ENCODE peak calls at places on chromosomes 12 and 14, in six cellular contexts. J is HCT116, X is H1, K is GM12878, Q is K562, C is HepG2. Y is an unnamed sample.
A peak's percentile ranks its signal among the peaks of the same experiment; 100 is the strongest.

GRCh38 chr14:77302926-77303325 is 17.8 kb downstream of the POMT2 start:
- DNase-seq in J (peak; percentile 65), X (no peak), K (no peak), Q (peak; percentile 14), C (peak; percentile 90), Y (no peak)

GRCh38 chr12:97169922-97170321 is 262.9 kb downstream of the NEDD1 start:
- DNase-seq in J (no peak), X (no peak), K (no peak), Q (no peak), C (no peak), Y (no peak)

GRCh38 chr12:5172886-5173285 is 129.2 kb downstream of the KCNA5 start:
- DNase-seq in J (no peak), X (no peak), K (no peak), Q (no peak), C (no peak), Y (no peak)

GRCh38 chr12:68451261-68452091 is 119.3 kb upstream of the MDM1 start:
- DNase-seq in J (no peak), X (no peak), K (peak; percentile 88), Q (peak; percentile 24), C (no peak), Y (no peak)

GRCh38 chr12:388547-389137 is 478 bp downstream of the KDM5A start:
- DNase-seq in J (no peak), X (no peak), K (no peak), Q (no peak), C (no peak), Y (peak; percentile 27)

GRCh38 chr12:14399871-14400270 is 34.4 kb downstream of the ATF7IP start:
- DNase-seq in J (no peak), X (no peak), K (no peak), Q (no peak), C (no peak), Y (no peak)

GRCh38 chr12:47317182-47317915 is 237.6 kb upstream of the AMIGO2 start:
- DNase-seq in J (no peak), X (no peak), K (no peak), Q (no peak), C (no peak), Y (no peak)

GRCh38 chr12:26056335-26056734 is 68.5 kb downstream of the BHLHE41 start:
- DNase-seq in J (peak; percentile 13), X (no peak), K (no peak), Q (no peak), C (no peak), Y (no peak)

GRCh38 chr14:51929920-51930682 is 59.2 kb upstream of the RTRAF start:
- DNase-seq in J (no peak), X (no peak), K (no peak), Q (no peak), C (no peak), Y (no peak)

GRCh38 chr12:132672678-132673077 is 14.5 kb downstream of the POLE start:
- DNase-seq in J (no peak), X (no peak), K (no peak), Q (no peak), C (no peak), Y (no peak)

GRCh38 chr12:113416091-113416754 is 6.0 kb upstream of the SDSL start:
- DNase-seq in J (no peak), X (no peak), K (no peak), Q (peak; percentile 56), C (no peak), Y (no peak)

GRCh38 chr12:4535871-4536270 is 2.8 kb upstream of the RAD51AP1 start:
- DNase-seq in J (no peak), X (no peak), K (no peak), Q (no peak), C (no peak), Y (no peak)

GRCh38 chr12:6792522-6793201 is 3.3 kb downstream of the CD4 start:
- DNase-seq in J (no peak), X (no peak), K (no peak), Q (no peak), C (peak; percentile 87), Y (no peak)

GRCh38 chr12:18283776-18284175 is 22.5 kb downstream of the PIK3C2G start:
- DNase-seq in J (no peak), X (no peak), K (no peak), Q (no peak), C (no peak), Y (peak; percentile 54)

DNA sequence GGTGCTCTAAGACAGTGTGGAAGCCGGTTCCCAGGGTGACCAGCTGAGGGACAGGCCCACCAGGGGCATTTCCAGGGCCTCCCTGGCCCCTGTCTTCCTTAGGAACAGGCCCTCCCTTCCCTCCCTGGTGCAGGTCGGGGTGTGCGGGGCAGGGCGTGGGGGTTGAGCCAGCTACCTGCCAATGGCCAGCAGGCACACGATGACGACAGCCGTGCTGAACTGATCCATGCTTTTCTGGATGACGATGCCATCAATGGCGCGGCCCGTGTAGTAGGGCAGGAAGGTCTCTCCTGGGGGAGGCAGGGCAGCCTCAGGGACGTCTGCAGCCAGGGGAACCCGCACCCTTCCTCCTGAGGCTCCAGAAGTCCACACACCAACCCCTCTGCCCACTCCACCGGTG is 16.0 kb downstream of the ABCB9 start:
- DNase-seq in J (no peak), X (no peak), K (no peak), Q (no peak), C (no peak), Y (no peak)
- TF ChIP-seq ZNF274 in J (no peak), X (no peak), K (no peak), Q (no peak), C (no peak), Y (no peak)

GRCh38 chr14:43898709-43899108 is 608.4 kb downstream of the FSCB start:
- DNase-seq in J (no peak), X (no peak), K (no peak), Q (no peak), C (peak; percentile 16), Y (no peak)
- TF ChIP-seq YY1 in J (no peak), X (no peak), K (no peak), Q (no peak), C (no peak), Y (no peak)

GRCh38 chr12:51321882-51322281 is 2.1 kb downstream of the BIN2 start:
- DNase-seq in J (no peak), X (no peak), K (no peak), Q (no peak), C (no peak), Y (no peak)
- TF ChIP-seq ZNF274 in J (no peak), X (no peak), K (no peak), Q (no peak), C (no peak), Y (no peak)

GRCh38 chr12:27564612-27565213 is 40.7 kb downstream of the PPFIBP1 start:
- DNase-seq in J (no peak), X (no peak), K (no peak), Q (no peak), C (no peak), Y (no peak)
- TF ChIP-seq YY1 in J (no peak), X (no peak), K (no peak), Q (no peak), C (no peak), Y (no peak)

DNA sequence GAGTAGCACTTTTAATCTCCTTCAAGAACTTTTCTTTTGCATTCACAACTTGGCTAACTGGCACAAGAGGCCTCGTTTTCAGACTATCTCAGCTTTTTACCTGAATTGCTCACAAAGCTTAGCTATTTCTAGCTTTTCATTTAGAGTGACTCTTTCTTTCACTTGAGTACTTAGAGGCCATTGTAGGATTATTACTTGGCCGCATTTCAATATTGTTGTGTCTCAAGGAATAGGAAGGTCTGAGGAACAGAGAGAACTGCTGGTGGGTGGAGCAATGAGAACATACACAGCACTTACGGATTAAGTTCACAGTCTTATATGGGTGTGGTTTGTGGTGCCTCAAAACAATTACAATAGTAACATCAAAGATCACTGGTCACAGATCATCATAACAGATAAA is 224.8 kb upstream of the NPAS3 start:
- DNase-seq in J (no peak), X (no peak), K (no peak), Q (no peak), C (no peak), Y (no peak)
- TF ChIP-seq ZNF274 in J (no peak), X (no peak), K (no peak), Q (no peak), C (no peak), Y (no peak)

GRCh38 chr14:92456215-92457017 is 57.2 kb upstream of the RIN3 start:
- DNase-seq in J (peak; percentile 50), X (peak; percentile 67), K (no peak), Q (peak; percentile 27), C (peak; percentile 59), Y (peak; percentile 38)
- TF ChIP-seq YY1 in J (no peak), X (no peak), K (peak; percentile 26), Q (no peak), C (no peak), Y (no peak)

DNA sequence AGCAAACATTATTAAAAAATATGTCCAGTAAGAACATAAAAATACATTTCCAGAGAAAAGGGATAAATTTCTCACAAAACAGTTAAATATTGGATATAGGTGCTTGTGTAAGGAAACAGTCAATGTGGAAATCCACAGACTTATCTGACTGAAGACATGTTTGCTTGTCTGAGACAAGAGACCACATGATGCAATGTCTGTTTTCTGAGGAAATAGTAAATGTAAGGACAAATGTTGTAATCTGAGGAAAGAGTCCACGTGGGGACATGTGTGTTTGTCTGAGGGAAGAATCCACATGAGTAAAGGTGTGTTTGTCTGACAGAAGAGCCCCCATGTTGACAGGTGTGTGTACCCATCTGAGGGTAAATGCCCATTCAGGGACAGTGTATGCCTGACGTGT is 1093.2 kb downstream of the TMEM121 start:
- DNase-seq in J (no peak), X (no peak), K (no peak), Q (no peak), C (no peak), Y (no peak)
- TF ChIP-seq ZNF274 in J (no peak), X (no peak), K (no peak), Q (no peak), C (no peak), Y (no peak)

GRCh38 chr12:57504033-57504432 is 16.2 kb downstream of the MARS1 start:
- DNase-seq in J (no peak), X (no peak), K (no peak), Q (no peak), C (no peak), Y (no peak)
- TF ChIP-seq YY1 in J (no peak), X (no peak), K (no peak), Q (no peak), C (no peak), Y (no peak)

Y was measured in NT2/D1.